ENCODE peak calls at places on chromosomes 1 and 21, in five cellular contexts. G, I, Z, W and C are unnamed samples.

GRCh38 chr1:220813013-220813412 is 26.3 kb downstream of the MTARC1 start:
- DNase-seq in W (peak; percentile 57), G (no peak), I (no peak), Z (peak; percentile 69), C (peak; percentile 80)

GRCh38 chr1:238606457-238606856 is 715.7 kb upstream of the ZP4 start:
- DNase-seq in W (no peak), G (no peak), Z (no peak), I (no peak), C (no peak)

GRCh38 chr1:155003227-155003765 is 694 bp downstream of the ZBTB7B start:
- DNase-seq in Z (peak; percentile 42), I (peak; percentile 62), W (peak; percentile 63), G (no peak), C (peak; percentile 69)

GRCh38 chr1:150321826-150322166 is 463 bp downstream of the PRPF3 start:
- DNase-seq in Z (no peak), G (peak; percentile 3), W (no peak), I (no peak), C (no peak)

GRCh38 chr21:32426066-32426465 is 13.6 kb downstream of the EVA1C start:
- DNase-seq in W (no peak), G (no peak), Z (no peak), I (no peak), C (no peak)

GRCh38 chr1:52904590-52905375 is 16.8 kb downstream of the ECHDC2 start:
- DNase-seq in I (peak; percentile 72), G (no peak), W (peak; percentile 68), Z (peak; percentile 81), C (peak; percentile 66)

GRCh38 chr1:222754386-222755139 is 17.6 kb downstream of the FAM177B start:
- DNase-seq in Z (no peak), G (peak; percentile 76), I (no peak), W (no peak), C (no peak)

GRCh38 chr1:213783898-213784297 is 203.9 kb upstream of the PROX1 start:
- DNase-seq in G (no peak), I (no peak), Z (no peak), W (no peak), C (no peak)

GRCh38 chr1:109803901-109804331 is 40.2 kb upstream of the EPS8L3 start:
- DNase-seq in G (no peak), I (no peak), W (no peak), Z (peak; percentile 16), C (no peak)

GRCh38 chr1:22262583-22262982 is 119.7 kb upstream of the WNT4 start:
- DNase-seq in G (no peak), W (peak; percentile 94), I (peak; percentile 41), Z (peak; percentile 90), C (peak; percentile 52)

GRCh38 chr1:156920233-156921052 is at the start of gene LRRC71:
- DNase-seq in G (peak; percentile 94), Z (peak; percentile 87), I (peak; percentile 96), W (peak; percentile 87), C (peak; percentile 89)

GRCh38 chr1:115469703-115470476 is 131.8 kb upstream of the NGF start:
- DNase-seq in Z (peak; percentile 88), G (no peak), I (peak; percentile 66), W (peak; percentile 75), C (peak; percentile 72)

GRCh38 chr1:116504308-116505156 is 66.3 kb downstream of the CD58 start:
- DNase-seq in G (peak; percentile 84), W (no peak), Z (no peak), I (no peak), C (no peak)

GRCh38 chr1:161094481-161094880 is 3.7 kb upstream of the KLHDC9 start:
- DNase-seq in W (no peak), Z (no peak), G (no peak), I (no peak), C (no peak)

GRCh38 chr1:164051791-164052190 is 507.2 kb upstream of the PBX1 start:
- DNase-seq in G (no peak), W (no peak), Z (no peak), I (no peak), C (no peak)

GRCh38 chr1:178055779-178056471 is 38.0 kb upstream of the RASAL2 start:
- DNase-seq in Z (no peak), I (peak; percentile 45), W (peak; percentile 37), G (no peak), C (peak; percentile 45)

GRCh38 chr1:51264470-51264869 is 28.4 kb downstream of the RNF11 start:
- DNase-seq in G (no peak), W (peak; percentile 21), I (no peak), Z (no peak), C (no peak)

GRCh38 chr21:15343066-15343465 is 278.3 kb upstream of the NRIP1 start:
- DNase-seq in Z (no peak), W (no peak), I (no peak), G (no peak), C (no peak)

GRCh38 chr1:203467550-203467921 is 8.1 kb upstream of the PRELP start:
- DNase-seq in G (peak; percentile 88), I (no peak), W (no peak), Z (no peak), C (no peak)

GRCh38 chr1:33473900-33474299 is 1.5 kb downstream of the ZSCAN20 start:
- DNase-seq in G (no peak), Z (no peak), I (no peak), W (no peak), C (no peak)

GRCh38 chr1:55071477-55071876 is 32.1 kb downstream of the PCSK9 start:
- DNase-seq in I (peak; percentile 76), Z (peak; percentile 78), G (no peak), W (peak; percentile 89), C (no peak)

GRCh38 chr1:31764307-31765040 is at the start of gene ADGRB2:
- DNase-seq in G (no peak), W (peak; percentile 45), I (peak; percentile 89), Z (peak; percentile 61), C (peak; percentile 81)

GRCh38 chr21:17738171-17738953 is 80.8 kb downstream of the C21orf91 start:
- DNase-seq in G (no peak), Z (peak; percentile 32), W (no peak), I (peak; percentile 4), C (no peak)

GRCh38 chr1:7046314-7046713 is 261.1 kb downstream of the CAMTA1 start:
- DNase-seq in W (peak; percentile 77), I (peak; percentile 81), Z (peak; percentile 67), G (no peak), C (no peak)

GRCh38 chr1:32933742-32934322 is 30.8 kb downstream of the RNF19B start:
- DNase-seq in Z (no peak), G (no peak), W (peak; percentile 92), I (peak; percentile 4), C (no peak)

GRCh38 chr1:66801176-66801575 is at the start of gene INSL5:
- DNase-seq in G (no peak), I (no peak), W (no peak), Z (no peak), C (no peak)

GRCh38 chr1:97647776-97648175 is 273.1 kb downstream of the DPYD start:
- DNase-seq in Z (no peak), W (no peak), I (no peak), G (no peak), C (no peak)

GRCh38 chr1:18673976-18674375 is 43.3 kb downstream of the PAX7 start:
- DNase-seq in W (no peak), I (no peak), G (no peak), Z (no peak), C (peak; percentile 43)

DNA sequence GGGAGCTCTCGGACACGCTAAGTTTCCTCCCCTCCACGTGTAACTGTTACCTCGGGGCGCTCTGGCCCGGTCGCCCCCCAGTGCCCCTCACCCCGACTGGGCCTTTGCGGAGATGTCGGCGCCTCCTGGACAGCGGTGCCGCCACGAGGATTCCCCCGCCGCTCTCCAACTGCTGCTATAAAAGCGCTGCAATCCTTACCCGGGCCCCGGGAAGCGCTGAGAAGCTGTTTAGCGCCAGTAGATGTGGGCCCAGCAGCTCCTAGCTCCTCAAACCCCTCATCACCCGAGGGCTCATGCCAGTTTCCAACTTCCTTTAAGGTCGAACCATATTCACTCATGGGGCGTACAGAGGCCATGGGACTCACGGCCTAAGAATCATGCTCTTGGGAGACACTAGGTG is 361 bp upstream of the LMX1A start:
- DNase-seq in Z (peak; percentile 52), W (peak; percentile 55), G (no peak), I (peak; percentile 69), C (no peak)
- H3K9ac ChIP-seq in Z (no peak overlapping the region), W (no peak overlapping the region), G (no peak overlapping the region), I (no peak overlapping the region), C (no peak overlapping the region)

DNA sequence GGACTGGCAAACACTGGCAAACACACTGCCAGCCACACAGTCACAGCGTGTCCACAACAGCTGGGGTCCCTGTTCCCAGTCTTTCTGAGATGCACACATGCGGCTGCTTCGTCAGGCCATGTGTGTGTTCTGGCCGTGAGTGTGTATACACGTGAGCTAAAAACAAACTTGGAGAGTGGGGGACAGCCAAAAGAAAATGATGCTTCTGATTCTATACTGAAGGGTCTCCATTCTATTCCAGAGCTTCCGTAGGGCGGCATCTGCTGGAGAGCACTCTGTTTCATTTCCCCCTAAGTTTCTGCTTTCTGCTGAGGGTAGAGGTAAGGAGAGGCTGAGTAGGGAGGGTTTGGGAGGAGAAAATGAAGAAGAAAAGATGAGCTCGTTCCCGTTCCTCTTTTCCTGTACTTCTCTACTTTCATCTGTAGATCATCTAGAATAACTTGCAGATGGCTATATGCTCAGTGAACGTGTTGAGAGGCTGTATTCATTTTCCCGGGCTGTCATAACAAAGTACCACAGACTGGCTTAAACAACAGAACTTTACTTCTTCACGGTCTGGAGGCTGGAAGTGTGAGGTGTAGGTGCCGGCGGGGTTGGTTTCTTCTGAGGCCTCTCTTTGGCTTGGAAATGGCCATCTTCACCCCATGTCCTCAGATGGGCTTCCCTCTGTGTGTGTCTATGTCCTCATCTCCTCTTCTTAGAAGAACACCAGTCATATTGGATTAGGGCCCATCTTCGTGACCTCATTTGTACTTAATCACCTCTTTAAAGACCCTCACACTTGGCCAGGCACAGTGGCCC is 151.6 kb downstream of the TOMM20 start:
- DNase-seq in W (no peak), I (no peak), Z (no peak), G (peak; percentile 30), C (no peak)
- H3K27ac ChIP-seq in W (no peak overlapping the region), I (no peak overlapping the region), Z (no peak overlapping the region), G (peak overlapping the region; percentile 42), C (no peak overlapping the region)

GRCh38 chr1:233440952-233441401 is 113.5 kb downstream of the MAP3K21 start:
- DNase-seq in G (no peak), I (peak; percentile 87), Z (peak; percentile 72), W (peak; percentile 92), C (peak; percentile 81)
- H3K9ac ChIP-seq in G (no peak overlapping the region), I (no peak overlapping the region), Z (no peak overlapping the region), W (peak overlapping the region; percentile 36), C (no peak overlapping the region)

DNA sequence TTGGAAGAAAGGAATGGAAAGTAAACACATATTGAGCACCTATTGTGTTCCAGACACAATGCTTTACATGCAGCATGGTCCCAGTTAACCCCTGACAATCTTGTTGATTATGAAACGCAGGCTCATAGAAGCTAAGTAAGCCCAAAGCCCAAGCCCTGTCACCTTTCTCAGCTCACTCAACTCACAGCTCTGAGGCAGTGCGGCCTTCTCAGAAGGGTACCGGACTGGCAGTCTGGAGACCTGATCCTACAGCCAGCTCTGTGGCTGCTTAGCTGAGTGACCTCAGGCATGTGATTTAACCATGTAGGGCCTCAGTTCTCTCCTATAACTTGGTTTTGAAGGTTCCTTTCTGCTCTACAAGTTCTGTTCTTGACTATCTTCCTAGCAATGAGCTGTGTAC is 464 bp upstream of the RNASEL start:
- DNase-seq in Z (no peak), G (no peak), I (no peak), W (no peak), C (peak; percentile 47)
- H3K27ac ChIP-seq in Z (no peak overlapping the region), G (peak overlapping the region; percentile 86), I (no peak overlapping the region), W (no peak overlapping the region), C (no peak overlapping the region)

GRCh38 chr1:44594353-44594752 is 79.9 kb downstream of the TMEM53 start:
- DNase-seq in I (no peak), Z (no peak), W (no peak), G (no peak), C (no peak)
- H3K9ac ChIP-seq in I (no peak overlapping the region), Z (no peak overlapping the region), W (no peak overlapping the region), G (no peak overlapping the region), C (no peak overlapping the region)

GRCh38 chr1:12453400-12454343 is 164.3 kb downstream of the DHRS3 start:
- DNase-seq in I (no peak), G (no peak), W (peak; percentile 25), Z (no peak), C (no peak)
- H3K27ac ChIP-seq in I (no peak overlapping the region), G (peak overlapping the region; percentile 87), W (no peak overlapping the region), Z (no peak overlapping the region), C (no peak overlapping the region)